ENCODE peak calls at places on chromosomes 13 and 19, in ten cellular contexts. Y is uterus; L is mucosa of descending colon; G is esophagus muscularis mucosa; B is right cardiac atrium; U is naive thymus-derived CD4-positive, alpha-beta T cell; E is hepatocyte; H is T-helper 17 cell; O is CD8-positive, alpha-beta T cell; T is cardiac muscle cell. M is an unnamed sample.

GRCh38 chr19:33684550-33685303 is 63.0 kb downstream of the CHST8 start:
- DNase-seq in O (no peak), T (no peak), U (no peak), E (no peak), L (peak; percentile 43), B (no peak), H (no peak), Y (no peak), G (no peak), M (no peak)

GRCh38 chr19:41993612-41994483 is at the start of gene ATP1A3:
- DNase-seq in E (peak; percentile 52), O (peak; percentile 76), H (peak; percentile 56), U (peak; percentile 53), L (no peak), Y (no peak), G (no peak), B (peak; percentile 56), T (peak; percentile 75), M (peak; percentile 80)

GRCh38 chr13:48344264-48344663 is 40.7 kb downstream of the RB1 start:
- DNase-seq in H (no peak), L (no peak), B (no peak), U (no peak), E (no peak), G (no peak), O (no peak), Y (no peak), T (no peak), M (no peak)

GRCh38 chr13:113402471-113403254 is 38.7 kb upstream of the GRTP1 start:
- DNase-seq in G (no peak), U (no peak), O (no peak), B (no peak), Y (no peak), E (no peak), T (no peak), L (no peak), H (no peak), M (no peak)

GRCh38 chr13:52785721-52786120 is 46.1 kb upstream of the CNMD start:
- DNase-seq in B (no peak), O (no peak), U (no peak), L (no peak), Y (no peak), T (no peak), E (no peak), H (no peak), G (no peak), M (no peak)

GRCh38 chr19:7109678-7110289 is 40.3 kb downstream of the ZNF557 start:
- DNase-seq in H (no peak), T (no peak), O (no peak), E (no peak), G (no peak), L (no peak), B (no peak), U (no peak), Y (no peak), M (no peak)

GRCh38 chr13:75843033-75843432 is 206.9 kb downstream of the LMO7 start:
- DNase-seq in U (no peak), E (no peak), O (no peak), Y (no peak), G (no peak), T (no peak), L (no peak), B (no peak), H (no peak), M (no peak)

GRCh38 chr19:4064551-4065260 is 2.0 kb downstream of the ZBTB7A start:
- DNase-seq in B (peak; percentile 73), Y (peak; percentile 73), O (peak; percentile 75), G (no peak), U (peak; percentile 57), L (peak; percentile 86), T (peak; percentile 44), H (peak; percentile 46), E (peak; percentile 75), M (peak; percentile 62)

GRCh38 chr13:50596776-50597203 is 246.7 kb downstream of the DLEU7 start:
- DNase-seq in H (no peak), E (no peak), T (no peak), B (no peak), Y (no peak), O (no peak), G (no peak), L (no peak), U (no peak), M (no peak)

GRCh38 chr19:46713781-46714522 is 3.0 kb downstream of the PRKD2 start:
- DNase-seq in Y (peak; percentile 95), U (peak; percentile 84), G (peak; percentile 97), T (peak; percentile 44), B (peak; percentile 94), E (peak; percentile 92), O (peak; percentile 87), H (peak; percentile 69), L (peak; percentile 95), M (peak; percentile 80)

GRCh38 chr13:46119883-46120614 is 15.2 kb upstream of the CPB2 start:
- DNase-seq in H (no peak), G (no peak), L (no peak), Y (no peak), T (no peak), E (peak; percentile 78), B (no peak), U (no peak), O (no peak), M (peak; percentile 92)

GRCh38 chr19:45424191-45425058 is 708 bp upstream of the ERCC1 start:
- DNase-seq in G (no peak), E (peak; percentile 87), H (no peak), Y (peak; percentile 75), O (peak; percentile 37), L (peak; percentile 84), B (peak; percentile 87), U (no peak), T (no peak), M (peak; percentile 94)

GRCh38 chr19:54644056-54644455 is 13.8 kb downstream of the LILRB1 start:
- DNase-seq in U (no peak), E (no peak), L (no peak), Y (no peak), B (no peak), H (no peak), G (no peak), T (no peak), O (no peak), M (no peak)

GRCh38 chr19:54646331-54646841 is 16.1 kb downstream of the LILRB1 start:
- DNase-seq in B (no peak), G (no peak), Y (no peak), T (no peak), E (no peak), H (no peak), L (no peak), U (no peak), O (no peak), M (no peak)

GRCh38 chr19:54653181-54653809 is 9.5 kb upstream of the LILRB4 start:
- DNase-seq in O (no peak), Y (no peak), G (no peak), U (no peak), B (no peak), H (no peak), E (no peak), T (no peak), L (no peak), M (peak; percentile 52)

GRCh38 chr19:54650108-54650666 is 12.6 kb upstream of the LILRB4 start:
- DNase-seq in G (no peak), Y (no peak), E (no peak), U (no peak), T (no peak), B (no peak), L (no peak), H (no peak), O (no peak), M (no peak)

DNA sequence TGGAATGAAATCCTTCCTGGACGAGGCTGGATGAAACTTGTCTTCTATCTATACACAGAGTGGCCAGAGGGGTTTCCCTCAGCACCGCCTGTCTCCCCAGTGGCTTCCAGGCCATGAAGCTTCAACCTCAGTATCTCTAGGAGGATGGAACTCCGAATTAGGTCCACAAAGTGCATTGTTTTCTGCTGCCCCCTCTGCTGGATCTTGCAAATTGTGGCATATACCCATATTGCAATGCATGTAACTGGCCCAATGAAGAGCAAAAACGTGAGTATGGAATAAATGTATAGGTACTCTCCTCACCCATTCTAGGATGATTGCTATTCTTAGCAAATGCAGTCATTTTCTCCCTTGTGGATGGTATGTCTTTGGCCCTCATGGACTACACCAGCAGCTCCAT is 14.7 kb upstream of the LILRB4 start:
- DNase-seq in L (no peak), H (no peak), G (no peak), B (no peak), E (no peak), O (no peak), U (no peak), T (no peak), Y (no peak), M (no peak)
- H3K9me3 ChIP-seq in L (no peaks in the 10 kb centered on the region), H (no peaks in the 10 kb centered on the region), G (no peaks in the 10 kb centered on the region), B (no peaks in the 10 kb centered on the region), E (no peaks in the 10 kb centered on the region), O (no peaks in the 10 kb centered on the region), U (no peaks in the 10 kb centered on the region), T (no peaks in the 10 kb centered on the region), Y (no peaks in the 10 kb centered on the region), M (no peaks in the 10 kb centered on the region)

DNA sequence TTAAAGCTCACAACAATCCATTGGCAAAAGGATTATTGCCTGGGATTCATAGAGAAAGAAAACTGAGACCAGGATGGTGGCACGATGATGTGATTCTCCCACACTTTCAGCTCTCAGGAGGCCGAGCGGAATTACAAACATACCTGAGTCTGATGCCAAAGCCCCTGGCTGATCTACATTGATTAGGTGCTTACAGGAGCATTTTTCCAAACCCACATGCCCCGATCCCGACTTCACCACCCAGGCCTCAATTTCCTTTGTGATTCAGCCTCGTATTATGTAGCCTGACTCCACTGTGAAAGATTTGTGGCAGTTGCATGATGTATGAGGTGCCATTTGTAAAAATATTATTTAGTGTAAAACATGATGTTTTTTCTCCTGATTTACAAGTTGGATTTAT is 118.1 kb downstream of the TSHZ3 start:
- DNase-seq in E (no peak), G (no peak), B (no peak), L (no peak), H (no peak), O (no peak), Y (no peak), U (no peak), T (no peak), M (no peak)
- H3K9me3 ChIP-seq in E (no peaks in the 10 kb centered on the region), G (no peaks in the 10 kb centered on the region), B (no peaks in the 10 kb centered on the region), L (no peaks in the 10 kb centered on the region), H (no peaks in the 10 kb centered on the region), O (no peaks in the 10 kb centered on the region), Y (no peaks in the 10 kb centered on the region), U (no peaks in the 10 kb centered on the region), T (no peaks in the 10 kb centered on the region), M (no peaks in the 10 kb centered on the region)

GRCh38 chr19:36497001-36497400 is 7.6 kb upstream of the ZNF566 start:
- DNase-seq in H (no peak), Y (no peak), L (no peak), E (no peak), T (no peak), O (no peak), B (no peak), U (no peak), G (no peak), M (no peak)
- H3K9me3 ChIP-seq in H (no peaks in the 10 kb centered on the region), Y (peaks cover 12% of the 10 kb centered on the region), L (peaks cover 68% of the 10 kb centered on the region), E (peaks cover 4% of the 10 kb centered on the region), T (no peaks in the 10 kb centered on the region), O (no peaks in the 10 kb centered on the region), B (no peaks in the 10 kb centered on the region), U (no peaks in the 10 kb centered on the region), G (peaks cover 18% of the 10 kb centered on the region), M (peaks cover 10% of the 10 kb centered on the region)

DNA sequence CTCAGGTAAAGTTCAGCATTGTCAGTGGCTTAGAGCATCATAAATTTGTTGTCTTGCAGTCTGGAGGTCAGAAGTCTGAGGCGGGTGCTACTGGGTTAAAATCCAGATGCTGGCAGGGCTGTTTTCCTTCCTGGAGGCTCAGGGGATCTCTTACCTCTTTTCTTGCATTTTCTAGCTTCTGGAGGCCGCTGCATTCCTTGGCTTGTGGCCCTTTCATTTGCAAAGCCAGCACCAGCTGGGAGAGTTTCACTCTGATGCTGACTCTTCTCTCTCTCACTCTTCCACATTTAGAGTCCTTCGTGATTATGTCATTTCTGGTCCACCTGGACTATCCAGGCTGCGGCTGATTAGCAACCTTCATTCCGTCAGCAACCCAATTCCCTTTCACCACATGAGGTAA is 38.1 kb upstream of the SLC10A2 start:
- DNase-seq in H (no peak), Y (no peak), G (no peak), T (no peak), U (no peak), E (no peak), L (no peak), O (no peak), B (no peak), M (no peak)
- H3K9me3 ChIP-seq in H (no peaks in the 10 kb centered on the region), Y (no peaks in the 10 kb centered on the region), G (no peaks in the 10 kb centered on the region), T (no peaks in the 10 kb centered on the region), U (no peaks in the 10 kb centered on the region), E (no peaks in the 10 kb centered on the region), L (no peaks in the 10 kb centered on the region), O (no peaks in the 10 kb centered on the region), B (no peaks in the 10 kb centered on the region), M (no peaks in the 10 kb centered on the region)

M was measured in A673.